ENCODE peak calls at places on chromosomes 5 and 9, in seven cellular contexts. One of them, this sample, is unnamed.
A peak's percentile ranks its signal among the peaks of the same experiment; 100 is the strongest.

GRCh38 chr5:151158287-151158661 is 695 bp upstream of the ANXA6 start:
- DNase-seq in neural crest cell: no peak
- DNase-seq in osteocyte: no peak
- DNase-seq in AG10803: no peak
- DNase-seq in prostate gland: no peak
- DNase-seq in mucosa of descending colon: no peak
- DNase-seq in sigmoid colon: no peak
- DNase-seq in this sample: no peak

GRCh38 chr9:114302727-114303126 is 20.2 kb upstream of the ORM1 start:
- DNase-seq in neural crest cell: no peak
- DNase-seq in osteocyte: peak; percentile 51
- DNase-seq in AG10803: no peak
- DNase-seq in prostate gland: no peak
- DNase-seq in mucosa of descending colon: no peak
- DNase-seq in sigmoid colon: peak; percentile 22
- DNase-seq in this sample: no peak

GRCh38 chr5:10499776-10500175 is 58.1 kb downstream of the ROPN1L start:
- DNase-seq in neural crest cell: no peak
- DNase-seq in osteocyte: no peak
- DNase-seq in AG10803: no peak
- DNase-seq in prostate gland: no peak
- DNase-seq in mucosa of descending colon: no peak
- DNase-seq in sigmoid colon: no peak
- DNase-seq in this sample: no peak

GRCh38 chr5:148969291-148969690 is 93.6 kb downstream of the SH3TC2 start:
- DNase-seq in neural crest cell: no peak
- DNase-seq in osteocyte: no peak
- DNase-seq in AG10803: peak; percentile 50
- DNase-seq in prostate gland: no peak
- DNase-seq in mucosa of descending colon: no peak
- DNase-seq in sigmoid colon: no peak
- DNase-seq in this sample: no peak

GRCh38 chr5:43926923-43927322 is 323.9 kb downstream of the NNT start:
- DNase-seq in neural crest cell: no peak
- DNase-seq in osteocyte: no peak
- DNase-seq in AG10803: no peak
- DNase-seq in prostate gland: no peak
- DNase-seq in mucosa of descending colon: no peak
- DNase-seq in sigmoid colon: no peak
- DNase-seq in this sample: no peak

GRCh38 chr9:90827181-90827866 is 25.7 kb downstream of the SYK start:
- DNase-seq in neural crest cell: no peak
- DNase-seq in osteocyte: peak; percentile 19
- DNase-seq in AG10803: no peak
- DNase-seq in prostate gland: no peak
- DNase-seq in mucosa of descending colon: no peak
- DNase-seq in sigmoid colon: no peak
- DNase-seq in this sample: no peak

GRCh38 chr9:11194249-11194648 is 581.4 kb upstream of the PTPRD start:
- DNase-seq in neural crest cell: no peak
- DNase-seq in osteocyte: no peak
- DNase-seq in AG10803: no peak
- DNase-seq in prostate gland: no peak
- DNase-seq in mucosa of descending colon: no peak
- DNase-seq in sigmoid colon: no peak
- DNase-seq in this sample: no peak

GRCh38 chr5:68380071-68380470 is 164.5 kb downstream of the PIK3R1 start:
- DNase-seq in neural crest cell: no peak
- DNase-seq in osteocyte: no peak
- DNase-seq in AG10803: no peak
- DNase-seq in prostate gland: no peak
- DNase-seq in mucosa of descending colon: no peak
- DNase-seq in sigmoid colon: no peak
- DNase-seq in this sample: no peak

GRCh38 chr9:127652733-127653132 is 40.7 kb downstream of the STXBP1 start:
- DNase-seq in neural crest cell: no peak
- DNase-seq in osteocyte: no peak
- DNase-seq in AG10803: no peak
- DNase-seq in prostate gland: no peak
- DNase-seq in mucosa of descending colon: no peak
- DNase-seq in sigmoid colon: no peak
- DNase-seq in this sample: no peak

GRCh38 chr5:52948418-52949076 is 40.6 kb upstream of the ITGA2 start:
- DNase-seq in neural crest cell: peak; percentile 48
- DNase-seq in osteocyte: no peak
- DNase-seq in AG10803: peak; percentile 77
- DNase-seq in prostate gland: peak; percentile 76
- DNase-seq in mucosa of descending colon: peak; percentile 86
- DNase-seq in sigmoid colon: peak; percentile 66
- DNase-seq in this sample: peak; percentile 42

GRCh38 chr9:7008411-7008810 is 250.6 kb downstream of the KDM4C start:
- DNase-seq in neural crest cell: no peak
- DNase-seq in osteocyte: no peak
- DNase-seq in AG10803: no peak
- DNase-seq in prostate gland: no peak
- DNase-seq in mucosa of descending colon: no peak
- DNase-seq in sigmoid colon: no peak
- DNase-seq in this sample: no peak

GRCh38 chr5:93570294-93571110 is 10.5 kb downstream of the NR2F1-AS1 start:
- DNase-seq in neural crest cell: no peak
- DNase-seq in osteocyte: no peak
- DNase-seq in AG10803: no peak
- DNase-seq in prostate gland: no peak
- DNase-seq in mucosa of descending colon: no peak
- DNase-seq in sigmoid colon: no peak
- DNase-seq in this sample: peak; percentile 30

GRCh38 chr5:73274870-73275756 is 102.1 kb downstream of the TMEM174 start:
- DNase-seq in neural crest cell: no peak
- DNase-seq in osteocyte: no peak
- DNase-seq in AG10803: peak; percentile 76
- DNase-seq in prostate gland: peak; percentile 61
- DNase-seq in mucosa of descending colon: no peak
- DNase-seq in sigmoid colon: peak; percentile 78
- DNase-seq in this sample: no peak

GRCh38 chr9:107690026-107690425 is 200.5 kb upstream of the KLF4 start:
- DNase-seq in neural crest cell: no peak
- DNase-seq in osteocyte: no peak
- DNase-seq in AG10803: peak; percentile 12
- DNase-seq in prostate gland: no peak
- DNase-seq in mucosa of descending colon: no peak
- DNase-seq in sigmoid colon: no peak
- DNase-seq in this sample: no peak

GRCh38 chr5:141951341-141951781 is 6.6 kb downstream of the PCDH12 start:
- DNase-seq in neural crest cell: no peak
- DNase-seq in osteocyte: no peak
- DNase-seq in AG10803: no peak
- DNase-seq in prostate gland: no peak
- DNase-seq in mucosa of descending colon: no peak
- DNase-seq in sigmoid colon: no peak
- DNase-seq in this sample: peak; percentile 68

GRCh38 chr9:20511680-20512079 is 110.6 kb downstream of the MLLT3 start:
- DNase-seq in neural crest cell: no peak
- DNase-seq in osteocyte: no peak
- DNase-seq in AG10803: no peak
- DNase-seq in prostate gland: no peak
- DNase-seq in mucosa of descending colon: no peak
- DNase-seq in sigmoid colon: no peak
- DNase-seq in this sample: no peak

GRCh38 chr5:169344629-169345028 is 43.7 kb upstream of the SLIT3 start:
- DNase-seq in neural crest cell: no peak
- DNase-seq in osteocyte: no peak
- DNase-seq in AG10803: peak; percentile 88
- DNase-seq in prostate gland: no peak
- DNase-seq in mucosa of descending colon: no peak
- DNase-seq in sigmoid colon: peak; percentile 69
- DNase-seq in this sample: no peak

GRCh38 chr5:66587771-66588170 is 8.4 kb upstream of the MAST4 start:
- DNase-seq in neural crest cell: no peak
- DNase-seq in osteocyte: no peak
- DNase-seq in AG10803: no peak
- DNase-seq in prostate gland: no peak
- DNase-seq in mucosa of descending colon: no peak
- DNase-seq in sigmoid colon: no peak
- DNase-seq in this sample: no peak

GRCh38 chr9:132584616-132585560 is 2.5 kb downstream of the BARHL1 start:
- DNase-seq in neural crest cell: no peak
- DNase-seq in osteocyte: no peak
- DNase-seq in AG10803: peak; percentile 12
- DNase-seq in prostate gland: no peak
- DNase-seq in mucosa of descending colon: no peak
- DNase-seq in sigmoid colon: no peak
- DNase-seq in this sample: peak; percentile 18

GRCh38 chr9:92564982-92565381 is 29.2 kb upstream of the ECM2 start:
- DNase-seq in neural crest cell: no peak
- DNase-seq in osteocyte: no peak
- DNase-seq in AG10803: peak; percentile 88
- DNase-seq in prostate gland: no peak
- DNase-seq in mucosa of descending colon: no peak
- DNase-seq in sigmoid colon: no peak
- DNase-seq in this sample: no peak

GRCh38 chr9:26129216-26129615 is 451.0 kb upstream of the TUSC1 start:
- DNase-seq in neural crest cell: no peak
- DNase-seq in osteocyte: no peak
- DNase-seq in AG10803: peak; percentile 35
- DNase-seq in prostate gland: no peak
- DNase-seq in mucosa of descending colon: no peak
- DNase-seq in sigmoid colon: no peak
- DNase-seq in this sample: no peak

GRCh38 chr9:4689687-4690104 is 10.3 kb downstream of the CDC37L1 start:
- DNase-seq in neural crest cell: no peak
- DNase-seq in osteocyte: no peak
- DNase-seq in AG10803: peak; percentile 57
- DNase-seq in prostate gland: peak; percentile 26
- DNase-seq in mucosa of descending colon: no peak
- DNase-seq in sigmoid colon: no peak
- DNase-seq in this sample: no peak

GRCh38 chr9:136203406-136204085 is 1.4 kb downstream of the LHX3 start:
- DNase-seq in neural crest cell: no peak
- DNase-seq in osteocyte: no peak
- DNase-seq in AG10803: no peak
- DNase-seq in prostate gland: no peak
- DNase-seq in mucosa of descending colon: no peak
- DNase-seq in sigmoid colon: no peak
- DNase-seq in this sample: no peak

GRCh38 chr5:73985145-73985544 is 359.1 kb downstream of the ARHGEF28 start:
- DNase-seq in neural crest cell: no peak
- DNase-seq in osteocyte: no peak
- DNase-seq in AG10803: peak; percentile 18
- DNase-seq in prostate gland: no peak
- DNase-seq in mucosa of descending colon: peak; percentile 3
- DNase-seq in sigmoid colon: no peak
- DNase-seq in this sample: no peak

GRCh38 chr9:95045751-95046150 is 271.8 kb downstream of the FANCC start:
- DNase-seq in neural crest cell: no peak
- DNase-seq in osteocyte: no peak
- DNase-seq in AG10803: no peak
- DNase-seq in prostate gland: peak; percentile 53
- DNase-seq in mucosa of descending colon: no peak
- DNase-seq in sigmoid colon: no peak
- DNase-seq in this sample: no peak
- TF ChIP-seq CTCF in neural crest cell: no peak
- TF ChIP-seq CTCF in osteocyte: no peak
- TF ChIP-seq CTCF in AG10803: no peak
- TF ChIP-seq CTCF in prostate gland: no peak
- TF ChIP-seq CTCF in mucosa of descending colon: no peak
- TF ChIP-seq CTCF in sigmoid colon: no peak
- TF ChIP-seq CTCF in this sample: no peak

DNA sequence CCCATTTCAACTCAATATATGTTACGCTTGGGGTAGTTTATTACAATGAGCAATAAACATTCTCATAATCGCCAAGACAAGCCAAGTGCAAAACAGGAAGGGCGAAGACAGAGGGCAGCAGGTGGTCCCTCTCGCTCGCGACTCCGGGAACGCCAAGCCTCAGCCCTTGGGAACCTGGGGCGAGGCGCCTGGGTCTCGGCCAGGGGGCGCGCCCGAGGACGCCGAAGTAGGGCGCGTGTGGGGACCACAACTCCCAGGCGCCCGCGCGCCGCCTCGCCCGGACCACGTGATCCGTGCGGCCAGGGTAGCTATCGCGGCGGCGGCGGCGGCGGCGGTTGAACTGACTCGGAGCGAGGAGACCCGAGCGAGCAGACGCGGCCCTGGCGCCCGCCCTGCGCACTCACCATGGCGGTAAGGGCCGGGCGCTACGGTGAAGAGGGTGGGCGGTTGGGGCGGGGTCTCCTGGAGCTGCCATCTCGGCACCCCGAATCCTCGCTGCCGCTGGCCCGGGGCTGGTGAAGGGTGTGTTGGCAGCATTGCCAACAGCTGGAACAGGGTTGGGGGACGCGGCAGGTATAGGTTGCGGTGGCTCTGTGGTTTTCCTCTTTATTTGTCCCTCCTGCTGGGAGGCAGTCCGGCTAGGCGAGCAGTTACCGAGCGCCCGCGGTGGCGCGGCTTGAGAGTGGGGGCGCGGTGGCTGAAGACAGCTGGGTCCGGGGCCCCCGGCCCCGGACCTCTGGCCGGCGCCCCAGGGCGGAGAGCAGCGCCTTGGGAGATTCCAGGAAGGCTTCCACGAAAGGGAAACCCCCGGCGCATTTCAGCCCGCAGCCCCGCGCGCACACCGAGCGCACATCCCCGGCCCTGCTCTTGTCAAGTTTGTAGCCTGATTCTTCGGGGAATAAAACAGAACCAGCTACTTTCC is at the start of gene SLC31A2:
- DNase-seq in neural crest cell: peak; percentile 87
- DNase-seq in osteocyte: peak; percentile 94
- DNase-seq in AG10803: peak; percentile 76
- DNase-seq in prostate gland: peak; percentile 82
- DNase-seq in mucosa of descending colon: peak; percentile 93
- DNase-seq in sigmoid colon: peak; percentile 94
- DNase-seq in this sample: peak; percentile 95
- TF ChIP-seq CTCF in neural crest cell: peak; percentile 51
- TF ChIP-seq CTCF in osteocyte: peak; percentile 50
- TF ChIP-seq CTCF in AG10803: peak; percentile 27
- TF ChIP-seq CTCF in prostate gland: no peak
- TF ChIP-seq CTCF in mucosa of descending colon: peak; percentile 17
- TF ChIP-seq CTCF in sigmoid colon: no peak
- TF ChIP-seq CTCF in this sample: peak; percentile 27

GRCh38 chr5:155148694-155149093 is 135.1 kb downstream of the KIF4B start:
- DNase-seq in neural crest cell: no peak
- DNase-seq in osteocyte: no peak
- DNase-seq in AG10803: no peak
- DNase-seq in prostate gland: no peak
- DNase-seq in mucosa of descending colon: no peak
- DNase-seq in sigmoid colon: no peak
- DNase-seq in this sample: no peak
- TF ChIP-seq CTCF in neural crest cell: no peak
- TF ChIP-seq CTCF in osteocyte: no peak
- TF ChIP-seq CTCF in AG10803: no peak
- TF ChIP-seq CTCF in prostate gland: no peak
- TF ChIP-seq CTCF in mucosa of descending colon: no peak
- TF ChIP-seq CTCF in sigmoid colon: no peak
- TF ChIP-seq CTCF in this sample: no peak

DNA sequence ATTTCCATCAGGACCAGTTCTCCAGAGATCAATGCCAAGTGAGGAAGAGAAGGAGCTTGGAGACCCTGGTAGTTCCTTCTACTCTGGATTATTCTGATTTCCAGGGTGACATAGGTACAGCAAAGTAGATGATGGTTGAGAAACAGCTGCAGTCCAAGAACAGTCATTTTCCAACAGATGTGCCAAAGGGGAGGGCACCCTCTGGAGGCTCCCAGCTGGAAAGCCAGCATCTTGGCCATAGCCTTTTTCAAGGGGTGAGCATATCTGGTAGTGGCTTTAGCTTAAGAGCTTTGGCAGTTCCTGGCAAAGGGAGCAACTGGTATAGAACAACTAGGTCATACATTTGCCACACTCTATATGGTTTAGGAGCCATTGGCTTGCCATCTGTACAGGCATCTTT is 492.7 kb downstream of the RASEF start:
- DNase-seq in neural crest cell: no peak
- DNase-seq in osteocyte: no peak
- DNase-seq in AG10803: peak; percentile 8
- DNase-seq in prostate gland: no peak
- DNase-seq in mucosa of descending colon: peak; percentile 27
- DNase-seq in sigmoid colon: no peak
- DNase-seq in this sample: no peak
- TF ChIP-seq CTCF in neural crest cell: no peak
- TF ChIP-seq CTCF in osteocyte: no peak
- TF ChIP-seq CTCF in AG10803: peak; percentile 41
- TF ChIP-seq CTCF in prostate gland: no peak
- TF ChIP-seq CTCF in mucosa of descending colon: no peak
- TF ChIP-seq CTCF in sigmoid colon: no peak
- TF ChIP-seq CTCF in this sample: no peak